ENCODE peak calls at places on chromosomes 2 and 18, in seven cellular contexts. M, G, Q, O, F, I and W are unnamed samples.
A peak's percentile ranks its signal among the peaks of the same experiment; 100 is the strongest.

GRCh38 chr2:204947448-204947847 is 402.2 kb downstream of the PARD3B start:
- DNase-seq in M (no peak), G (no peak), Q (no peak), O (no peak), F (no peak), I (no peak), W (no peak)

GRCh38 chr2:25369876-25370275 is 28.2 kb upstream of the DNMT3A start:
- DNase-seq in M (no peak), G (no peak), Q (no peak), O (no peak), F (no peak), I (no peak), W (no peak)

GRCh38 chr18:41624461-41624860 is 330.6 kb upstream of the PIK3C3 start:
- DNase-seq in M (no peak), G (no peak), Q (no peak), O (no peak), F (no peak), I (peak; percentile 35), W (no peak)

GRCh38 chr2:184338776-184339175 is 259.6 kb upstream of the ZNF804A start:
- DNase-seq in M (no peak), G (no peak), Q (no peak), O (no peak), F (no peak), I (no peak), W (no peak)

GRCh38 chr18:74368901-74369705 is 53.5 kb downstream of the C18orf63 start:
- DNase-seq in M (no peak), G (no peak), Q (no peak), O (no peak), F (no peak), I (no peak), W (no peak)

GRCh38 chr2:100403722-100404121 is 13.7 kb downstream of the CHST10 start:
- DNase-seq in M (no peak), G (no peak), Q (no peak), O (no peak), F (no peak), I (no peak), W (no peak)

GRCh38 chr2:189285962-189286648 is 106.5 kb upstream of the COL5A2 start:
- DNase-seq in M (no peak), G (no peak), Q (no peak), O (no peak), F (peak; percentile 69), I (peak; percentile 97), W (no peak)

GRCh38 chr2:240605867-240606743 is 19.2 kb upstream of the GPR35 start:
- DNase-seq in M (no peak), G (no peak), Q (no peak), O (peak; percentile 8), F (no peak), I (no peak), W (no peak)

GRCh38 chr2:27713201-27713600 is 49.5 kb downstream of the SLC4A1AP start:
- DNase-seq in M (no peak), G (no peak), Q (no peak), O (no peak), F (no peak), I (no peak), W (no peak)

GRCh38 chr2:131572175-131572574 is 44.5 kb downstream of the CCDC74A start:
- DNase-seq in M (no peak), G (no peak), Q (no peak), O (no peak), F (no peak), I (peak; percentile 7), W (no peak)

GRCh38 chr2:43100883-43101662 is 125.3 kb downstream of the ZFP36L2 start:
- DNase-seq in M (no peak), G (no peak), Q (no peak), O (no peak), F (no peak), I (peak; percentile 56), W (no peak)

GRCh38 chr2:40820319-40820718 is 368.4 kb upstream of the SLC8A1 start:
- DNase-seq in M (no peak), G (no peak), Q (no peak), O (no peak), F (peak; percentile 36), I (no peak), W (no peak)

GRCh38 chr2:238864207-238865014 is 16.5 kb downstream of the TWIST2 start:
- DNase-seq in M (no peak), G (no peak), Q (peak; percentile 20), O (no peak), F (peak; percentile 97), I (peak; percentile 99), W (no peak)

GRCh38 chr2:15667579-15668556 is 76.2 kb downstream of the DDX1 start:
- DNase-seq in M (no peak), G (no peak), Q (no peak), O (no peak), F (no peak), I (peak; percentile 47), W (no peak)

GRCh38 chr18:30819619-30820018 is 222.9 kb downstream of the DSC3 start:
- DNase-seq in M (no peak), G (no peak), Q (no peak), O (no peak), F (no peak), I (no peak), W (no peak)

GRCh38 chr18:76667603-76668002 is 154.8 kb upstream of the ZNF236 start:
- DNase-seq in M (no peak), G (no peak), Q (no peak), O (no peak), F (no peak), I (no peak), W (no peak)

GRCh38 chr2:26640331-26640745 is 828 bp downstream of the CIB4 start:
- DNase-seq in M (no peak), G (no peak), Q (no peak), O (no peak), F (peak; percentile 66), I (peak; percentile 79), W (no peak)

GRCh38 chr18:62521082-62521481 is 1.7 kb upstream of the ZCCHC2 start:
- DNase-seq in M (no peak), G (no peak), Q (no peak), O (no peak), F (no peak), I (no peak), W (no peak)

GRCh38 chr18:6004119-6004518 is 108.8 kb upstream of the TMEM200C start:
- DNase-seq in M (no peak), G (no peak), Q (no peak), O (no peak), F (no peak), I (no peak), W (no peak)

GRCh38 chr18:78688916-78689315 is 290.7 kb upstream of the SALL3 start:
- DNase-seq in M (no peak), G (no peak), Q (no peak), O (no peak), F (no peak), I (no peak), W (no peak)

GRCh38 chr2:114139542-114139941 is 249.7 kb downstream of the ACTR3 start:
- DNase-seq in M (no peak), G (no peak), Q (no peak), O (no peak), F (no peak), I (no peak), W (no peak)

GRCh38 chr2:230714122-230714453 is 1.4 kb downstream of the CAB39 start:
- DNase-seq in M (peak; percentile 21), G (no peak), Q (peak; percentile 25), O (peak; percentile 66), F (peak; percentile 65), I (peak; percentile 89), W (peak; percentile 9)

GRCh38 chr2:100840519-100840918 is 20.6 kb downstream of the NPAS2 start:
- DNase-seq in M (no peak), G (no peak), Q (no peak), O (no peak), F (no peak), I (peak; percentile 38), W (no peak)

GRCh38 chr2:217800433-217801114 is 202.2 kb downstream of the TNS1 start:
- DNase-seq in M (no peak), G (no peak), Q (no peak), O (no peak), F (no peak), I (no peak), W (no peak)

GRCh38 chr2:230650585-230651137 is 62.0 kb upstream of the CAB39 start:
- DNase-seq in M (no peak), G (no peak), Q (no peak), O (no peak), F (no peak), I (no peak), W (no peak)

GRCh38 chr2:25178976-25179375 is 10.6 kb upstream of the POMC start:
- DNase-seq in M (no peak), G (no peak), Q (no peak), O (no peak), F (no peak), I (no peak), W (no peak)

GRCh38 chr2:156864230-156864629 is 393.3 kb upstream of the GALNT5 start:
- DNase-seq in M (no peak), G (no peak), Q (no peak), O (no peak), F (no peak), I (peak; percentile 13), W (no peak)